ENCODE peak calls at places on chromosome 7, in seven cellular contexts. One of them, this sample, is unnamed.

GRCh38 chr7:45295222-45295621 is 137.6 kb downstream of the RAMP3 start:
- DNase-seq in GM04504: no peak
- DNase-seq in germinal center: no peak
- DNase-seq in NAMALWA: no peak
- DNase-seq in T-cell: no peak
- DNase-seq in left lobe of liver: no peak
- DNase-seq in foreskin fibroblast: peak
- DNase-seq in this sample: no peak

GRCh38 chr7:92763636-92764423 is 72.5 kb downstream of the CDK6 start:
- DNase-seq in GM04504: no peak
- DNase-seq in germinal center: no peak
- DNase-seq in NAMALWA: peak
- DNase-seq in T-cell: no peak
- DNase-seq in left lobe of liver: no peak
- DNase-seq in foreskin fibroblast: peak
- DNase-seq in this sample: no peak

GRCh38 chr7:55570939-55571338 is 1.4 kb downstream of the VOPP1 start:
- DNase-seq in GM04504: no peak
- DNase-seq in germinal center: no peak
- DNase-seq in NAMALWA: peak
- DNase-seq in T-cell: no peak
- DNase-seq in left lobe of liver: no peak
- DNase-seq in foreskin fibroblast: peak
- DNase-seq in this sample: no peak

GRCh38 chr7:1567893-1568292 is 1.9 kb downstream of the PSMG3 start:
- DNase-seq in GM04504: peak
- DNase-seq in germinal center: no peak
- DNase-seq in NAMALWA: no peak
- DNase-seq in T-cell: no peak
- DNase-seq in left lobe of liver: no peak
- DNase-seq in foreskin fibroblast: peak
- DNase-seq in this sample: no peak

GRCh38 chr7:41445432-41445831 is 257.5 kb downstream of the INHBA start:
- DNase-seq in GM04504: no peak
- DNase-seq in germinal center: no peak
- DNase-seq in NAMALWA: no peak
- DNase-seq in T-cell: no peak
- DNase-seq in left lobe of liver: no peak
- DNase-seq in foreskin fibroblast: no peak
- DNase-seq in this sample: no peak

GRCh38 chr7:47652591-47652990 is 70.7 kb upstream of the TNS3 start:
- DNase-seq in GM04504: no peak
- DNase-seq in germinal center: no peak
- DNase-seq in NAMALWA: no peak
- DNase-seq in T-cell: no peak
- DNase-seq in left lobe of liver: no peak
- DNase-seq in foreskin fibroblast: no peak
- DNase-seq in this sample: no peak

GRCh38 chr7:70728873-70729552 is 402.9 kb upstream of the GALNT17 start:
- DNase-seq in GM04504: no peak
- DNase-seq in germinal center: no peak
- DNase-seq in NAMALWA: no peak
- DNase-seq in T-cell: no peak
- DNase-seq in left lobe of liver: no peak
- DNase-seq in foreskin fibroblast: peak
- DNase-seq in this sample: no peak

GRCh38 chr7:23268746-23269145 is 22.2 kb downstream of the GPNMB start:
- DNase-seq in GM04504: no peak
- DNase-seq in germinal center: no peak
- DNase-seq in NAMALWA: no peak
- DNase-seq in T-cell: no peak
- DNase-seq in left lobe of liver: no peak
- DNase-seq in foreskin fibroblast: peak
- DNase-seq in this sample: no peak

GRCh38 chr7:46681865-46682503 is 760.9 kb upstream of the IGFBP3 start:
- DNase-seq in GM04504: no peak
- DNase-seq in germinal center: no peak
- DNase-seq in NAMALWA: no peak
- DNase-seq in T-cell: no peak
- DNase-seq in left lobe of liver: no peak
- DNase-seq in foreskin fibroblast: peak
- DNase-seq in this sample: no peak

GRCh38 chr7:138565071-138565450 is 105.0 kb downstream of the TRIM24 start:
- DNase-seq in GM04504: no peak
- DNase-seq in germinal center: no peak
- DNase-seq in NAMALWA: no peak
- DNase-seq in T-cell: no peak
- DNase-seq in left lobe of liver: peak
- DNase-seq in foreskin fibroblast: no peak
- DNase-seq in this sample: no peak

GRCh38 chr7:31327071-31327470 is 13.5 kb downstream of the NEUROD6 start:
- DNase-seq in GM04504: no peak
- DNase-seq in germinal center: no peak
- DNase-seq in NAMALWA: no peak
- DNase-seq in T-cell: no peak
- DNase-seq in left lobe of liver: no peak
- DNase-seq in foreskin fibroblast: no peak
- DNase-seq in this sample: no peak

GRCh38 chr7:2193120-2193519 is 39.6 kb downstream of the MAD1L1 start:
- DNase-seq in GM04504: no peak
- DNase-seq in germinal center: no peak
- DNase-seq in NAMALWA: no peak
- DNase-seq in T-cell: no peak
- DNase-seq in left lobe of liver: no peak
- DNase-seq in foreskin fibroblast: no peak
- DNase-seq in this sample: no peak

GRCh38 chr7:102253076-102253972 is 33.3 kb upstream of the SH2B2 start:
- DNase-seq in GM04504: no peak
- DNase-seq in germinal center: no peak
- DNase-seq in NAMALWA: no peak
- DNase-seq in T-cell: no peak
- DNase-seq in left lobe of liver: no peak
- DNase-seq in foreskin fibroblast: no peak
- DNase-seq in this sample: no peak

GRCh38 chr7:50307368-50308012 is 3.0 kb downstream of the IKZF1 start:
- DNase-seq in GM04504: no peak
- DNase-seq in germinal center: peak
- DNase-seq in NAMALWA: peak
- DNase-seq in T-cell: peak
- DNase-seq in left lobe of liver: no peak
- DNase-seq in foreskin fibroblast: no peak
- DNase-seq in this sample: peak

GRCh38 chr7:41921453-41921912 is 218.6 kb upstream of the INHBA start:
- DNase-seq in GM04504: peak
- DNase-seq in germinal center: no peak
- DNase-seq in NAMALWA: no peak
- DNase-seq in T-cell: no peak
- DNase-seq in left lobe of liver: no peak
- DNase-seq in foreskin fibroblast: peak
- DNase-seq in this sample: no peak

This sample was measured in naive thymus-derived CD8-positive, alpha-beta T cell.